ENCODE peak calls at places on chromosomes 5 and 9, in seven cellular contexts. One of them, this sample, is unnamed.

GRCh38 chr5:141951341-141951781 is 6.6 kb downstream of the PCDH12 start:
- DNase-seq in endodermal cell: peak
- DNase-seq in CD8-positive, alpha-beta memory T cell: no peak
- DNase-seq in brain microvascular endothelial cell: no peak
- DNase-seq in colonic mucosa: no peak
- DNase-seq in Panc1: no peak
- DNase-seq in GM23338: peak
- DNase-seq in this sample: no peak

GRCh38 chr9:123081824-123082223 is 48.4 kb downstream of the GPR21 start:
- DNase-seq in Panc1: no peak
- DNase-seq in CD8-positive, alpha-beta memory T cell: peak
- DNase-seq in endodermal cell: peak
- DNase-seq in brain microvascular endothelial cell: peak
- DNase-seq in GM23338: peak
- DNase-seq in colonic mucosa: no peak
- DNase-seq in this sample: no peak

GRCh38 chr9:89892053-89892419 is 287.2 kb downstream of the GADD45G start:
- DNase-seq in CD8-positive, alpha-beta memory T cell: no peak
- DNase-seq in Panc1: no peak
- DNase-seq in endodermal cell: peak
- DNase-seq in brain microvascular endothelial cell: no peak
- DNase-seq in colonic mucosa: no peak
- DNase-seq in GM23338: no peak
- DNase-seq in this sample: no peak

GRCh38 chr5:154320209-154320608 is 125.6 kb upstream of the SAP30L start:
- DNase-seq in endodermal cell: no peak
- DNase-seq in brain microvascular endothelial cell: no peak
- DNase-seq in Panc1: no peak
- DNase-seq in colonic mucosa: no peak
- DNase-seq in CD8-positive, alpha-beta memory T cell: no peak
- DNase-seq in GM23338: no peak
- DNase-seq in this sample: no peak

GRCh38 chr9:82721596-82721995 is 341.3 kb downstream of the RASEF start:
- DNase-seq in CD8-positive, alpha-beta memory T cell: no peak
- DNase-seq in GM23338: no peak
- DNase-seq in endodermal cell: no peak
- DNase-seq in brain microvascular endothelial cell: no peak
- DNase-seq in Panc1: no peak
- DNase-seq in colonic mucosa: no peak
- DNase-seq in this sample: no peak

GRCh38 chr5:170293273-170293672 is 4.3 kb downstream of the LCP2 start:
- DNase-seq in CD8-positive, alpha-beta memory T cell: peak
- DNase-seq in GM23338: no peak
- DNase-seq in Panc1: no peak
- DNase-seq in endodermal cell: no peak
- DNase-seq in brain microvascular endothelial cell: no peak
- DNase-seq in colonic mucosa: peak
- DNase-seq in this sample: no peak

GRCh38 chr5:141100243-141100805 is at the start of gene PCDHB3:
- DNase-seq in GM23338: peak
- DNase-seq in Panc1: no peak
- DNase-seq in colonic mucosa: no peak
- DNase-seq in CD8-positive, alpha-beta memory T cell: no peak
- DNase-seq in endodermal cell: peak
- DNase-seq in brain microvascular endothelial cell: no peak
- DNase-seq in this sample: peak

GRCh38 chr9:35611230-35611797 is 6.3 kb downstream of the TESK1 start:
- DNase-seq in colonic mucosa: no peak
- DNase-seq in Panc1: peak
- DNase-seq in CD8-positive, alpha-beta memory T cell: peak
- DNase-seq in endodermal cell: peak
- DNase-seq in brain microvascular endothelial cell: peak
- DNase-seq in GM23338: peak
- DNase-seq in this sample: no peak

GRCh38 chr5:14806452-14806851 is 65.1 kb downstream of the ANKH start:
- DNase-seq in Panc1: no peak
- DNase-seq in GM23338: no peak
- DNase-seq in brain microvascular endothelial cell: peak
- DNase-seq in CD8-positive, alpha-beta memory T cell: no peak
- DNase-seq in endodermal cell: peak
- DNase-seq in colonic mucosa: no peak
- DNase-seq in this sample: no peak

GRCh38 chr5:169599451-169599850 is 15.9 kb downstream of the SPDL1 start:
- DNase-seq in brain microvascular endothelial cell: peak
- DNase-seq in endodermal cell: peak
- DNase-seq in colonic mucosa: no peak
- DNase-seq in GM23338: no peak
- DNase-seq in CD8-positive, alpha-beta memory T cell: no peak
- DNase-seq in Panc1: no peak
- DNase-seq in this sample: no peak

GRCh38 chr9:78871086-78871451 is 574.1 kb downstream of the PSAT1 start:
- DNase-seq in Panc1: no peak
- DNase-seq in CD8-positive, alpha-beta memory T cell: no peak
- DNase-seq in brain microvascular endothelial cell: no peak
- DNase-seq in colonic mucosa: no peak
- DNase-seq in GM23338: no peak
- DNase-seq in endodermal cell: no peak
- DNase-seq in this sample: no peak

GRCh38 chr9:15430920-15431844 is 8.5 kb downstream of the SNAPC3 start:
- DNase-seq in endodermal cell: peak
- DNase-seq in Panc1: no peak
- DNase-seq in GM23338: peak
- DNase-seq in CD8-positive, alpha-beta memory T cell: no peak
- DNase-seq in colonic mucosa: peak
- DNase-seq in brain microvascular endothelial cell: no peak
- DNase-seq in this sample: no peak

GRCh38 chr9:137205126-137206069 is at the start of the genes NDOR1 and TMEM203:
- DNase-seq in Panc1: no peak
- DNase-seq in endodermal cell: peak
- DNase-seq in brain microvascular endothelial cell: peak
- DNase-seq in CD8-positive, alpha-beta memory T cell: peak
- DNase-seq in GM23338: peak
- DNase-seq in colonic mucosa: peak
- DNase-seq in this sample: no peak

GRCh38 chr5:56147679-56148230 is 85.4 kb downstream of the ANKRD55 start:
- DNase-seq in Panc1: no peak
- DNase-seq in GM23338: no peak
- DNase-seq in colonic mucosa: no peak
- DNase-seq in endodermal cell: no peak
- DNase-seq in brain microvascular endothelial cell: no peak
- DNase-seq in CD8-positive, alpha-beta memory T cell: no peak
- DNase-seq in this sample: no peak

GRCh38 chr9:127739614-127740322 is 4.7 kb upstream of the TOR2A start:
- DNase-seq in GM23338: no peak
- DNase-seq in endodermal cell: no peak
- DNase-seq in colonic mucosa: no peak
- DNase-seq in Panc1: no peak
- DNase-seq in brain microvascular endothelial cell: no peak
- DNase-seq in CD8-positive, alpha-beta memory T cell: no peak
- DNase-seq in this sample: no peak

GRCh38 chr9:97855486-97855875 is 2.5 kb downstream of the FOXE1 start:
- DNase-seq in GM23338: peak
- DNase-seq in Panc1: no peak
- DNase-seq in endodermal cell: peak
- DNase-seq in colonic mucosa: no peak
- DNase-seq in brain microvascular endothelial cell: no peak
- DNase-seq in CD8-positive, alpha-beta memory T cell: no peak
- DNase-seq in this sample: no peak

GRCh38 chr9:96478829-96479371 is 28.9 kb downstream of the HABP4 start:
- DNase-seq in brain microvascular endothelial cell: no peak
- DNase-seq in Panc1: no peak
- DNase-seq in colonic mucosa: no peak
- DNase-seq in CD8-positive, alpha-beta memory T cell: no peak
- DNase-seq in endodermal cell: no peak
- DNase-seq in GM23338: no peak
- DNase-seq in this sample: no peak

GRCh38 chr5:40240111-40240510 is 439.6 kb upstream of the PTGER4 start:
- DNase-seq in brain microvascular endothelial cell: no peak
- DNase-seq in GM23338: no peak
- DNase-seq in colonic mucosa: no peak
- DNase-seq in CD8-positive, alpha-beta memory T cell: no peak
- DNase-seq in endodermal cell: no peak
- DNase-seq in Panc1: no peak
- DNase-seq in this sample: no peak

GRCh38 chr9:131257266-131258025 is 18.9 kb downstream of the FAM78A start:
- DNase-seq in CD8-positive, alpha-beta memory T cell: no peak
- DNase-seq in brain microvascular endothelial cell: no peak
- DNase-seq in Panc1: no peak
- DNase-seq in endodermal cell: no peak
- DNase-seq in GM23338: peak
- DNase-seq in colonic mucosa: no peak
- DNase-seq in this sample: no peak

DNA sequence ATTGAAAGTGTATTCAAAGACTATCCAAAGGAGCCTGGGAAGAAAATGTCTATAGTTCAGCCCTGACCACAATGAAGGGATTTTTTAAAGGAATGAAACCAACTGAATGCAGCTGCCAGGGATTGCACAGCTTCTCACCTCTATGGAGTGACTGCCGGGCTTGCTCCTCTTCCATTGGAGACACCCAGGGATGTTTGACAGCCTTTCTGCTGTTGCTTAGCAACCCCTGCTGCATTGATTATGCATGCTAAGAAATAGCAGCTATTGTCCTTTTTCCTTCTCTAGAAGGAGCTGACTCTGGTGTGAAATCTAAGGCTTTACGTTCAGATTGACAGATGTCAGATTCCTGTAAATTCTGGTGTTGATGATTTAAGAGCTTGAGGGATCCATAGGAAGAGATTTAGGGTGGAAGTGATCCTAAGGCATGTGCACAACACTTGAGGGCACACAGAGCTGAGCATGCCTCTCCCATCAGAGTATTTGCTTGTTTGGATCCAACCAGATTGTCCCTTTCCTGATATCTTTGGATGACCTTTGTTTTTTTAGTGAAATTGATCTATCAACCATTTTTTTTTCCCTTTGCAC is 267.6 kb downstream of the NTRK2 start:
- DNase-seq in CD8-positive, alpha-beta memory T cell: no peak
- DNase-seq in GM23338: peak
- DNase-seq in colonic mucosa: peak
- DNase-seq in brain microvascular endothelial cell: no peak
- DNase-seq in endodermal cell: peak
- DNase-seq in Panc1: no peak
- DNase-seq in this sample: no peak
- H3K27ac ChIP-seq in CD8-positive, alpha-beta memory T cell: no peak
- H3K27ac ChIP-seq in GM23338: no peak
- H3K27ac ChIP-seq in colonic mucosa: no peak
- H3K27ac ChIP-seq in brain microvascular endothelial cell: no peak
- H3K27ac ChIP-seq in endodermal cell: peak
- H3K27ac ChIP-seq in Panc1: no peak
- H3K27ac ChIP-seq in this sample: no peak

DNA sequence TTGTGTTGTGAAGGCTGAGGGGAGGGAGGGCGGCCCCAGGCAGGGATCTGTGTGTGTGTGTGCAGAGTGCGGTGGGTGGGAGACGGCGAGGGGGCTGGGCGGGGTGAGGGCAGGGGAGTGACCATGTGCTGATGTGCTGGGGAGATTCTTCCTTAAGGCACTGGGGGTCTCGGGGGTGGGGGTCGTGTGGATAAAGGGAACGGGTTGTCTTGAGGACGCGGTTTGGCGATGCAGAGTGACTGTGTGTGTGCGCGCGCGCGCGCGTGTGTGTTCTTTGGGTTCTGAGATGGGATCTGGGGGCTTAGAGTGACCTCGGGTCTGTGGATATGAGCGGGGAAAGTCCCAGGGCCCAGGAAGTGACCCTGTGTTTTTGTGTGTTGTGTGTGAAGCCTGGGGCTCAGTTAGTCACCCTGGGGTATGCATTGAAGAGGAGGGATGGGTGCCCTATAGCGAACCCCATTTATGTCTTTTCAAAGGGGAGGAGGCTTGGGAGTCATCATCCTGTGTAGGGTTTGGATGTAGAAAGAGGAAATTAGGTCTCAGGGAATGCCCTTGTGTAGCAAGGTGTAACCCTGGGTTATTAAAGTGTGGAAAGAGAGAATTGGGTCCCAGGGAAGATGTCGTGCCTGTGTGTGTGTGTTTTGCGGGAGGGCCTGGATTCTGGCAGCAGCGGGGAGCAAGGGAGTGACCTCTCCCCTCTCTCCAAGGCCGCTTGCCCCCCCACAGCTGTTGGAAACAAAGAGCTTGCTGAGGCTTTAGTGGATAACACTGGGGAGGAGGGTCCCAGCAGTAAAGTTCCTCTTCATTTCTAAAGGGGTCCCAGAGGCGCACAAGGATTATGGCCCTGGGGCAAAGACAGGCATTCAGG is 1.4 kb downstream of the TMEFF1 start:
- DNase-seq in Panc1: no peak
- DNase-seq in brain microvascular endothelial cell: no peak
- DNase-seq in CD8-positive, alpha-beta memory T cell: no peak
- DNase-seq in colonic mucosa: no peak
- DNase-seq in GM23338: peak
- DNase-seq in endodermal cell: peak
- DNase-seq in this sample: no peak
- H3K4me3 ChIP-seq in Panc1: peak
- H3K4me3 ChIP-seq in brain microvascular endothelial cell: peak
- H3K4me3 ChIP-seq in CD8-positive, alpha-beta memory T cell: no peak
- H3K4me3 ChIP-seq in colonic mucosa: peak
- H3K4me3 ChIP-seq in GM23338: peak
- H3K4me3 ChIP-seq in endodermal cell: peak
- H3K4me3 ChIP-seq in this sample: peak

DNA sequence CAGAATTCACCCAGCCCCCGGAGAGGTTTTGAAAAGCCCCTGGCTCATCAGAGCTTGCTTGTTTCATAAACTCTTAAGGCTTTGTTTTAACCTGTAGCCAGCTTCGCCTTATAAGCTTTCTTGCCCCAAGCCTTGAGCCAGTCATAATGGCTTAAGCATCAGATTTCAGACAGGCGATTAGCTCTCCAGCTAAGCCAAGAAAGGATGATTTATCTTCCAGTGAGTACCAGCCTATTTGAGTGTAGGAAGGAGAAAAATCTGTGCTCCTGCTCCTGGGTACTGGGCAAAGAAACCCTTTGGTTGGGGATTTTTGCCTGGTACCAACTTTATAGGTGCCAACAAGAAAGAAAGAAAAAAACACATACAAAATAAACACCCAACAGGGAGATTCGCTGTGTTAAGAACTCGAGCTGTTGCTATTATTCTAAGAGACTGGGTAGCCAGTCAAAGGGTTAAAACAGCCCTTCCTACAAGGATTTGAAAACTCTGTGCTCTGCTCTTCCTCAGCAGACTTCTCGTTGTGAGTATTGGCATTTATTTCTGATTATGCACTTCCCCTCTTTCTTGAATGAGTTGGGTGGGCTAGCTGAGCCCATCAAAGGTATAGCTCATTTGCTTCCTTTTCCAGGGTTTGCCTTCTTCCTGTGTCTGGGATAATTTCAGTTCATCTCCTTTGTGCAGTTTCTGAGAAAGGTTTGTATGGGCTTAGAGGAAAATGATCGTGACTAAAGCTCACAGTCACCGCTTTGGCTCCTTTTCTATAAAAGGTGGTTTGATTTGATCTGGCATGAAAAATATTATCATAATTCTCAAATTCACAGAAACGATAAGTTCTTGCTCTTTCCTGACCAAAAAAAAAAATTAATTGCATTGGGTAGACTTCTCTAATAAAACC is 157.2 kb upstream of the DMRT1 start:
- DNase-seq in CD8-positive, alpha-beta memory T cell: no peak
- DNase-seq in Panc1: no peak
- DNase-seq in endodermal cell: no peak
- DNase-seq in colonic mucosa: no peak
- DNase-seq in brain microvascular endothelial cell: peak
- DNase-seq in GM23338: peak
- DNase-seq in this sample: no peak
- H3K27ac ChIP-seq in CD8-positive, alpha-beta memory T cell: no peak
- H3K27ac ChIP-seq in Panc1: no peak
- H3K27ac ChIP-seq in endodermal cell: peak
- H3K27ac ChIP-seq in colonic mucosa: peak
- H3K27ac ChIP-seq in brain microvascular endothelial cell: peak
- H3K27ac ChIP-seq in GM23338: peak
- H3K27ac ChIP-seq in this sample: no peak

GRCh38 chr5:41334758-41335157 is 121.4 kb upstream of the C6 start:
- DNase-seq in brain microvascular endothelial cell: no peak
- DNase-seq in GM23338: peak
- DNase-seq in CD8-positive, alpha-beta memory T cell: no peak
- DNase-seq in endodermal cell: no peak
- DNase-seq in Panc1: no peak
- DNase-seq in colonic mucosa: no peak
- DNase-seq in this sample: no peak
- H3K4me3 ChIP-seq in brain microvascular endothelial cell: no peak
- H3K4me3 ChIP-seq in GM23338: no peak
- H3K4me3 ChIP-seq in CD8-positive, alpha-beta memory T cell: no peak
- H3K4me3 ChIP-seq in endodermal cell: no peak
- H3K4me3 ChIP-seq in Panc1: no peak
- H3K4me3 ChIP-seq in colonic mucosa: no peak
- H3K4me3 ChIP-seq in this sample: no peak

This sample was measured in iPS DF 6.9.